ENCODE peak calls at places on chromosome 14, in five cellular contexts. N is stimulated activated CD4-positive, alpha-beta T cell treated with anti-CD3 and anti-CD28 coated beads, Interleukin-15, amount 100 ng/mL, for 24 hours; E is mesothelial cell of epicardium; I is fibroblast of the aortic adventitia; G is OCI-M1. R is an unnamed sample.

GRCh38 chr14:21244546-21244945 is 24.7 kb downstream of the HNRNPC start:
- DNase-seq in N (no peak), G (no peak), E (no peak), I (no peak), R (no peak)

GRCh38 chr14:23024612-23025075 is 10.1 kb downstream of the PSMB5 start:
- DNase-seq in E (no peak), N (no peak), I (no peak), G (no peak), R (no peak)

GRCh38 chr14:67762051-67762450 is 54.3 kb downstream of the ZFYVE26 start:
- DNase-seq in G (no peak), I (no peak), E (no peak), N (no peak), R (no peak)

GRCh38 chr14:91284791-91285548 is 40.5 kb upstream of the GPR68 start:
- DNase-seq in G (no peak), I (no peak), N (no peak), E (no peak), R (no peak)

GRCh38 chr14:50303744-50304471 is 8.1 kb downstream of the L2HGDH start:
- DNase-seq in N (no peak), E (no peak), G (peak), I (peak), R (no peak)

GRCh38 chr14:31880935-31881334 is 196.2 kb upstream of the ARHGAP5 start:
- DNase-seq in I (peak), N (no peak), G (no peak), E (no peak), R (no peak)

GRCh38 chr14:104284636-104285482 is 146.5 kb downstream of the KIF26A start:
- DNase-seq in N (no peak), E (no peak), I (no peak), G (no peak), R (no peak)

GRCh38 chr14:80231732-80232131 is 20.4 kb upstream of the DIO2 start:
- DNase-seq in E (no peak), N (no peak), I (peak), G (no peak), R (no peak)

GRCh38 chr14:56004807-56005579 is 113.2 kb upstream of the PELI2 start:
- DNase-seq in I (peak), N (peak), E (no peak), G (peak), R (peak)

GRCh38 chr14:65079201-65079600 is 23.1 kb downstream of the MAX start:
- DNase-seq in N (no peak), I (no peak), G (no peak), E (no peak), R (no peak)

GRCh38 chr14:71705460-71705859 is 226.8 kb upstream of the RGS6 start:
- DNase-seq in I (no peak), E (no peak), N (no peak), G (no peak), R (no peak)

GRCh38 chr14:78721756-78722455 is 551.7 kb downstream of the NRXN3 start:
- DNase-seq in E (no peak), G (no peak), N (no peak), I (no peak), R (no peak)

GRCh38 chr14:41604793-41605534 is 1.7 kb upstream of the LRFN5 start:
- DNase-seq in N (no peak), I (peak), G (no peak), E (peak), R (no peak)

R was measured in activated CD8-positive, alpha-beta T cell treated with anti-CD3 and anti-CD28 coated beads for 36 hours.